ENCODE peak calls at places on chromosome 19, in seven cellular contexts. N is mesendoderm, G is neuronal stem cell, Y is neural progenitor cell, J is mesenchymal stem cell, P is endothelial cell of umbilical vein, Z is MM.1S. X is an unnamed sample.

GRCh38 chr19:38650911-38651584 is 3.6 kb downstream of the ACTN4 start:
- DNase-seq in Y (no peak), P (peak), Z (no peak), J (peak), N (no peak), G (no peak), X (no peak)

GRCh38 chr19:27972291-27973040 is 1240.5 kb downstream of the UQCRFS1 start:
- DNase-seq in J (no peak), Y (no peak), P (no peak), N (peak), Z (no peak), G (no peak), X (no peak)

GRCh38 chr19:29620931-29621351 is 14.9 kb downstream of the POP4 start:
- DNase-seq in N (no peak), J (no peak), Y (no peak), G (no peak), P (no peak), Z (no peak), X (no peak)

GRCh38 chr19:2700660-2701360 is 1.7 kb downstream of the GNG7 start:
- DNase-seq in Y (no peak), J (no peak), G (no peak), Z (no peak), N (no peak), P (no peak), X (no peak)

GRCh38 chr19:3667037-3667638 is 33.1 kb downstream of the PIP5K1C start:
- DNase-seq in P (no peak), Y (no peak), N (no peak), G (no peak), Z (no peak), J (no peak), X (no peak)

GRCh38 chr19:44072543-44073401 is 813 bp downstream of the ZNF284 start:
- DNase-seq in N (no peak), G (no peak), J (peak), Y (no peak), P (no peak), Z (no peak), X (no peak)

GRCh38 chr19:30744741-30745475 is 372.7 kb downstream of the ZNF536 start:
- DNase-seq in P (no peak), J (no peak), Y (no peak), G (no peak), N (no peak), Z (no peak), X (no peak)

GRCh38 chr19:932647-933552 is 7.1 kb downstream of the ARID3A start:
- DNase-seq in G (no peak), Z (no peak), P (no peak), J (peak), N (no peak), Y (peak), X (no peak)

GRCh38 chr19:18193388-18194207 is 580 bp downstream of the MPV17L2 start:
- DNase-seq in J (peak), P (peak), Z (no peak), Y (peak), G (no peak), N (peak), X (no peak)

GRCh38 chr19:1567116-1567847 is 843 bp downstream of the MEX3D start:
- DNase-seq in J (peak), N (no peak), Y (peak), G (no peak), P (peak), Z (no peak), X (no peak)

GRCh38 chr19:5968431-5969373 is 9.2 kb downstream of the RANBP3 start:
- DNase-seq in J (no peak), Y (no peak), P (peak), N (peak), Z (peak), G (no peak), X (no peak)
- H3K9ac ChIP-seq in J (peak), Y (peak), P (peak), N (peak), Z (peak), G (no peak), X (peak)

GRCh38 chr19:58572026-58572817 is 913 bp downstream of the MZF1 start:
- DNase-seq in G (no peak), Y (peak), Z (no peak), J (no peak), N (no peak), P (no peak), X (no peak)
- H3K4me3 ChIP-seq in G (peak), Y (peak), Z (peak), J (peak), N (no peak), P (peak), X (peak)

GRCh38 chr19:52336117-52336811 is at the start of gene ZNF610:
- DNase-seq in G (peak), N (peak), J (peak), Z (no peak), P (peak), Y (peak), X (peak)
- H3K9ac ChIP-seq in G (peak), N (peak), J (peak), Z (no peak), P (peak), Y (peak), X (peak)

DNA sequence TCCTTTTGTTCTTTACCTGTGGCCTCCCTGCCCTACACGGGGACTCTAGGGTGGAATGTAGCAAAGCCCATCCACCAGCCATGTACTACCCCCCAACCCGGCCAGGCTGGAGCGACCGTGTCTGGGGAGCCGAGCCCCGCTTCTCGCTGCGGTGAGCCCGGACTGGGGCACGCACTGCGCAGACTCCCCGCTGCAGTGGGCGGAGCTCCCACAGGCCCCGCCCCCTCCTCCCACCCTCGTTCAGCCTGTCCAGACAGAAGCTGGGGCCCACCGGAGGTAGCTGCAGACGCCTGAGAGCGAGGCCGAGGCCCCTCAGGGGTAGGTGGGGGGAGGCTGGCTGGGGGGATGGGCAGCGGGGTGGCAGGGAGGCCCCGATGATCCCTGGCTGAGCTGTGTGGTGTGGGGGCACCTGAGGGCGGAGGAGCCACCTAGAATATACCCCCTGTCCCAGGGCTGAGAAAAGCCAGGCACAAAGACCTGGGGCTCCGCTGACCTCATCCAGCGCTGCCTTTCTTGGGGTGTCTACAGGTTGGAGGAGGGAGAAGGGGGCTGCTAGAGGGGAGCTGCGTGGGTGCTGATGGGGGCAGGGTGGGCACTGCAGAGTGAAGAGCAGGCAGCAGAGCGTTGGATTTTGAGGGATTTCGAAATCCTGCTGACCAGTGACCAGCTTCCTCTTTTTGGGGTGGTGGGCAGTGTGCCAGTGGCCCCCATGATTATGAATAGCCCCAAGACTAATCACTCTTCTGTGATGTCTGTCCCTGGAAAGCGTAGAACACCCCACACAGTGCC is 17.3 kb downstream of the PLD3 start:
- DNase-seq in N (peak), P (peak), G (peak), Z (peak), J (peak), Y (peak), X (no peak)
- H3K4me3 ChIP-seq in N (peak), P (peak), G (peak), Z (peak), J (peak), Y (peak), X (peak)

GRCh38 chr19:49458567-49458903 is 5.5 kb downstream of the ALDH16A1 start:
- DNase-seq in N (no peak), J (no peak), P (no peak), Y (no peak), G (no peak), Z (peak), X (no peak)
- H3K9ac ChIP-seq in N (no peak), J (peak), P (no peak), Y (no peak), G (peak), Z (peak), X (peak)

X was measured in SK-N-MC.